ENCODE peak calls at places on chromosomes 16 and 17, in eight cellular contexts. K is Kasumi-1, Z is anterior cingulate cortex, G is T-helper 1 cell, T is SK-N-DZ, B is dermis microvascular lymphatic vessel endothelial cell, A is T-helper 17 cell, Q is MG63. M is an unnamed sample.

GRCh38 chr16:66701061-66701460 is 4.5 kb upstream of the CMTM4 start:
- DNase-seq in Q (no peak), B (no peak), A (no peak), K (no peak), Z (no peak), T (no peak), G (no peak), M (no peak)

GRCh38 chr17:64420143-64420670 is 28.7 kb upstream of the MILR1 start:
- DNase-seq in Q (peak; percentile 32), G (peak; percentile 17), Z (no peak), K (peak; percentile 98), T (peak; percentile 73), B (peak; percentile 77), A (no peak), M (no peak)

GRCh38 chr16:56603589-56603988 is 4.8 kb upstream of the MT2A start:
- DNase-seq in K (peak; percentile 63), G (no peak), Z (no peak), A (no peak), Q (peak; percentile 61), B (no peak), T (peak; percentile 41), M (no peak)

GRCh38 chr16:49519741-49520140 is 146.1 kb downstream of the C16orf78 start:
- DNase-seq in Z (no peak), A (no peak), T (no peak), Q (no peak), B (no peak), G (no peak), K (no peak), M (no peak)

GRCh38 chr17:75317671-75318070 is 28.4 kb upstream of the SLC25A19 start:
- DNase-seq in T (no peak), Q (no peak), G (no peak), K (no peak), B (no peak), A (no peak), Z (no peak), M (no peak)

GRCh38 chr17:6166492-6167179 is 96.5 kb downstream of the WSCD1 start:
- DNase-seq in T (no peak), K (no peak), Z (no peak), Q (no peak), A (no peak), B (no peak), G (no peak), M (no peak)

GRCh38 chr17:76736349-76737081 is 616 bp downstream of the SRSF2 start:
- DNase-seq in A (peak; percentile 63), T (peak; percentile 50), B (no peak), K (no peak), Q (peak; percentile 69), Z (peak; percentile 42), G (peak; percentile 60), M (peak; percentile 85)

GRCh38 chr17:71802663-71803062 is 318.2 kb upstream of the SOX9 start:
- DNase-seq in T (no peak), G (no peak), K (no peak), B (no peak), Q (no peak), A (no peak), Z (no peak), M (no peak)

GRCh38 chr17:35373984-35374765 is 754 bp upstream of the SLFN11 start:
- DNase-seq in Z (no peak), A (peak; percentile 14), T (no peak), Q (peak; percentile 85), B (peak; percentile 31), K (no peak), G (peak; percentile 21), M (peak; percentile 85)

GRCh38 chr16:12874135-12874534 is 27.3 kb upstream of the SHISA9 start:
- DNase-seq in K (no peak), A (no peak), B (no peak), G (no peak), Q (peak; percentile 10), Z (no peak), T (no peak), M (no peak)

GRCh38 chr17:55273579-55274370 is 9.0 kb downstream of the HLF start:
- DNase-seq in G (no peak), T (peak; percentile 60), B (no peak), K (no peak), Z (peak; percentile 76), Q (peak; percentile 99), A (no peak), M (no peak)

GRCh38 chr17:66414528-66415175 is 112.2 kb downstream of the PRKCA start:
- DNase-seq in Q (no peak), K (no peak), Z (no peak), T (no peak), A (no peak), B (no peak), G (no peak), M (no peak)

GRCh38 chr17:45852535-45853297 is 8.0 kb downstream of the SPPL2C start:
- DNase-seq in T (peak; percentile 64), A (peak; percentile 21), Q (peak; percentile 39), B (peak; percentile 26), K (peak; percentile 62), Z (no peak), G (peak; percentile 57), M (no peak)

GRCh38 chr17:12421646-12422306 is 243.9 kb upstream of the MYOCD start:
- DNase-seq in B (no peak), A (no peak), T (no peak), Z (no peak), G (no peak), Q (no peak), K (no peak), M (no peak)

GRCh38 chr16:21302454-21302853 is 24.4 kb upstream of the CRYM start:
- DNase-seq in T (no peak), Q (no peak), Z (no peak), B (no peak), K (no peak), G (no peak), A (no peak), M (no peak)

GRCh38 chr16:69741951-69742904 is 12.5 kb downstream of the NOB1 start:
- DNase-seq in T (no peak), A (no peak), Q (no peak), B (no peak), Z (peak; percentile 1), K (no peak), G (no peak), M (peak; percentile 87)

GRCh38 chr17:44307387-44308186 is 814 bp upstream of the RUNDC3A start:
- DNase-seq in G (no peak), Z (peak; percentile 76), B (no peak), Q (peak; percentile 46), T (peak; percentile 91), A (no peak), K (no peak), M (no peak)

GRCh38 chr16:30430428-30430970 is 669 bp upstream of the DCTPP1 start:
- DNase-seq in A (no peak), G (no peak), K (no peak), Z (no peak), T (no peak), Q (peak; percentile 34), B (no peak), M (no peak)